ENCODE peak calls at places on chromosomes 6 and 20, in four cellular contexts. A is NCI-H226; P is CD4-positive, alpha-beta T cell; X is substantia nigra. Y is an unnamed sample.

GRCh38 chr6:41687501-41688175 is 47.8 kb downstream of the TFEB start:
- DNase-seq in A (no peak), X (no peak), P (no peak), Y (no peak)

GRCh38 chr6:49826743-49827406 is 39.5 kb downstream of the CRISP1 start:
- DNase-seq in P (no peak), X (no peak), A (no peak), Y (no peak)

GRCh38 chr6:7502743-7503142 is 38.7 kb upstream of the DSP start:
- DNase-seq in X (no peak), P (no peak), A (no peak), Y (no peak)

GRCh38 chr6:10425177-10425972 is 10.5 kb upstream of the TFAP2A start:
- DNase-seq in P (no peak), A (no peak), X (no peak), Y (no peak)

GRCh38 chr6:107917468-107918375 is 40.3 kb downstream of the SEC63 start:
- DNase-seq in X (no peak), P (no peak), A (no peak), Y (no peak)

GRCh38 chr6:32182617-32183016 is 1.4 kb downstream of the AGER start:
- DNase-seq in X (no peak), A (no peak), P (no peak), Y (no peak)

GRCh38 chr6:98747246-98747645 is 87.1 kb upstream of the POU3F2 start:
- DNase-seq in A (no peak), X (no peak), P (no peak), Y (no peak)

GRCh38 chr20:408843-409696 is 971 bp downstream of the RBCK1 start:
- DNase-seq in X (no peak), P (no peak), A (no peak), Y (no peak)

GRCh38 chr6:157143885-157144795 is 179.2 kb downstream of the TMEM242 start:
- DNase-seq in A (no peak), P (no peak), X (no peak), Y (no peak)

GRCh38 chr20:18679020-18679419 is 91.2 kb downstream of the DTD1 start:
- DNase-seq in P (no peak), A (no peak), X (no peak), Y (no peak)

GRCh38 chr6:108250240-108250866 is 10.5 kb downstream of the SNX3 start:
- DNase-seq in A (no peak), X (no peak), P (no peak), Y (no peak)

GRCh38 chr6:2999005-2999620 is 581 bp upstream of the NQO2 start:
- DNase-seq in P (peak; percentile 36), X (no peak), A (peak; percentile 62), Y (peak; percentile 93)

GRCh38 chr6:139882234-139882633 is 507.8 kb upstream of the CITED2 start:
- DNase-seq in X (no peak), P (no peak), A (no peak), Y (no peak)

GRCh38 chr20:39853664-39854063 is 835.4 kb downstream of the MAFB start:
- DNase-seq in A (no peak), P (no peak), X (no peak), Y (no peak)

GRCh38 chr6:50850223-50850751 is 31.6 kb downstream of the TFAP2B start:
- DNase-seq in A (no peak), P (no peak), X (no peak), Y (no peak)

GRCh38 chr6:136551103-136551502 is 881 bp upstream of the MAP7 start:
- DNase-seq in X (no peak), P (no peak), A (no peak), Y (no peak)

GRCh38 chr6:158049055-158050028 is 67.7 kb downstream of the SYNJ2 start:
- DNase-seq in A (no peak), P (no peak), X (no peak), Y (peak; percentile 91)

GRCh38 chr6:32941412-32941784 is 570 bp upstream of the HLA-DMB start:
- DNase-seq in P (peak; percentile 21), X (no peak), A (no peak), Y (no peak)

GRCh38 chr6:34730006-34730405 is 27.3 kb upstream of the SNRPC start:
- DNase-seq in A (no peak), P (no peak), X (no peak), Y (no peak)

GRCh38 chr6:111804627-111805235 is 68.5 kb downstream of the FYN start:
- DNase-seq in A (peak; percentile 51), X (no peak), P (peak; percentile 40), Y (no peak)

GRCh38 chr6:125753218-125753936 is 3.9 kb downstream of the HEY2 start:
- DNase-seq in P (no peak), X (no peak), A (no peak), Y (peak; percentile 33)

GRCh38 chr6:170522565-170523183 is 30.4 kb downstream of the PSMB1 start:
- DNase-seq in P (no peak), X (no peak), A (no peak), Y (no peak)

GRCh38 chr6:33416386-33417126 is 1.4 kb downstream of the CUTA start:
- DNase-seq in A (peak; percentile 6), P (no peak), X (no peak), Y (no peak)

GRCh38 chr6:144613859-144614258 is 328.7 kb downstream of the UTRN start:
- DNase-seq in P (no peak), A (no peak), X (no peak), Y (no peak)

GRCh38 chr6:152669894-152670293 is 27.8 kb upstream of the MYCT1 start:
- DNase-seq in A (no peak), X (no peak), P (no peak), Y (peak; percentile 5)

GRCh38 chr6:116402108-116402507 is 31.4 kb downstream of the DSE start:
- DNase-seq in A (no peak), P (no peak), X (no peak), Y (no peak)

GRCh38 chr6:32167761-32168262 is 3.4 kb downstream of the EGFL8 start:
- DNase-seq in X (no peak), A (no peak), P (no peak), Y (no peak)

GRCh38 chr6:36314221-36315014 is 22.3 kb downstream of the BNIP5 start:
- DNase-seq in A (peak; percentile 94), X (no peak), P (no peak), Y (no peak)

GRCh38 chr20:25987073-25987927 is 290.6 kb upstream of the ZNF337 start:
- DNase-seq in X (peak; percentile 53), A (no peak), P (peak; percentile 37), Y (no peak)

GRCh38 chr20:62143118-62143975 is at the start of the genes PSMA7 and SS18L1:
- DNase-seq in X (peak; percentile 85), A (peak; percentile 90), P (peak; percentile 71), Y (peak; percentile 84)

GRCh38 chr6:144103026-144103563 is 7.7 kb upstream of the SF3B5 start:
- DNase-seq in P (no peak), X (no peak), A (no peak), Y (no peak)

GRCh38 chr6:168264593-168265335 is 54.8 kb downstream of the DACT2 start:
- DNase-seq in X (no peak), P (no peak), A (no peak), Y (peak; percentile 91)

GRCh38 chr6:157944983-157945931 is 36.4 kb upstream of the SYNJ2 start:
- DNase-seq in P (no peak), X (no peak), A (no peak), Y (no peak)

GRCh38 chr6:128208851-128209580 is 308.2 kb upstream of the THEMIS start:
- DNase-seq in P (no peak), X (no peak), A (peak; percentile 78), Y (peak; percentile 14)